ENCODE peak calls at places on chromosomes 3 and 15, in eight cellular contexts. Z, G, I, T, B, X, K and Q are unnamed samples.

GRCh38 chr3:8702560-8702959 is 31.0 kb upstream of the CAV3 start:
- DNase-seq in Z (no peak), G (no peak), I (no peak), T (no peak), B (no peak), X (no peak), K (no peak), Q (no peak)

GRCh38 chr3:59313365-59313764 is 263.5 kb upstream of the CFAP20DC start:
- DNase-seq in Z (peak), G (peak), I (no peak), T (no peak), B (no peak), X (peak), K (no peak), Q (no peak)

GRCh38 chr3:30984855-30985793 is 90.7 kb upstream of the GADL1 start:
- DNase-seq in Z (no peak), G (no peak), I (no peak), T (no peak), B (no peak), X (peak), K (no peak), Q (no peak)

GRCh38 chr15:80779658-80780415 is 667 bp downstream of the CEMIP start:
- DNase-seq in Z (no peak), G (no peak), I (no peak), T (no peak), B (peak), X (peak), K (no peak), Q (peak)

GRCh38 chr3:123286308-123287023 is 84.7 kb downstream of the SEC22A start:
- DNase-seq in Z (no peak), G (no peak), I (no peak), T (peak), B (peak), X (peak), K (no peak), Q (peak)

GRCh38 chr3:125240496-125240895 is 27.9 kb upstream of the SLC12A8 start:
- DNase-seq in Z (no peak), G (no peak), I (no peak), T (no peak), B (no peak), X (peak), K (no peak), Q (no peak)

GRCh38 chr3:69932501-69932900 is 67.0 kb upstream of the SAMMSON start:
- DNase-seq in Z (no peak), G (no peak), I (no peak), T (no peak), B (no peak), X (no peak), K (no peak), Q (no peak)

GRCh38 chr15:57578288-57578900 is 13.3 kb upstream of the MYZAP start:
- DNase-seq in Z (no peak), G (no peak), I (no peak), T (no peak), B (no peak), X (peak), K (no peak), Q (no peak)

GRCh38 chr3:123783811-123784210 is 100.3 kb downstream of the MYLK start:
- DNase-seq in Z (no peak), G (no peak), I (no peak), T (no peak), B (no peak), X (peak), K (no peak), Q (no peak)

GRCh38 chr15:35740761-35741160 is 194.8 kb upstream of the DPH6 start:
- DNase-seq in Z (no peak), G (no peak), I (no peak), T (no peak), B (no peak), X (peak), K (no peak), Q (no peak)

GRCh38 chr3:119524931-119525662 is 26.8 kb downstream of the TIMMDC1 start:
- DNase-seq in Z (no peak), G (no peak), I (no peak), T (no peak), B (no peak), X (peak), K (no peak), Q (no peak)

GRCh38 chr15:81054236-81054635 is 53.5 kb downstream of the TLNRD1 start:
- DNase-seq in Z (no peak), G (no peak), I (no peak), T (no peak), B (no peak), X (peak), K (no peak), Q (no peak)

GRCh38 chr3:152404976-152405375 is 136.2 kb downstream of the MBNL1 start:
- DNase-seq in Z (no peak), G (no peak), I (no peak), T (no peak), B (no peak), X (no peak), K (no peak), Q (no peak)

GRCh38 chr3:194070634-194071409 is 65.1 kb upstream of the HES1 start:
- DNase-seq in Z (peak), G (peak), I (peak), T (no peak), B (peak), X (peak), K (peak), Q (peak)

GRCh38 chr15:45457215-45457614 is 65.3 kb downstream of the SLC30A4 start:
- DNase-seq in Z (no peak), G (no peak), I (no peak), T (no peak), B (no peak), X (no peak), K (no peak), Q (peak)

GRCh38 chr15:78837131-78837530 is 25.9 kb upstream of the ADAMTS7 start:
- DNase-seq in Z (no peak), G (no peak), I (no peak), T (no peak), B (no peak), X (no peak), K (no peak), Q (no peak)

GRCh38 chr3:53238051-53238850 is 17.6 kb downstream of the TKT start:
- DNase-seq in Z (no peak), G (no peak), I (no peak), T (no peak), B (no peak), X (peak), K (no peak), Q (no peak)

GRCh38 chr15:64000183-64000710 is 46.0 kb downstream of the DAPK2 start:
- DNase-seq in Z (no peak), G (no peak), I (no peak), T (no peak), B (no peak), X (peak), K (no peak), Q (no peak)

GRCh38 chr3:108124337-108125150 is 33.7 kb upstream of the CD47 start:
- DNase-seq in Z (no peak), G (no peak), I (no peak), T (no peak), B (no peak), X (no peak), K (peak), Q (no peak)

GRCh38 chr15:25182098-25182478 is 227.3 kb downstream of the SNRPN start:
- DNase-seq in Z (no peak), G (peak), I (no peak), T (no peak), B (no peak), X (no peak), K (no peak), Q (no peak)

GRCh38 chr3:178041931-178042330 is 494.3 kb upstream of the KCNMB2 start:
- DNase-seq in Z (no peak), G (no peak), I (no peak), T (no peak), B (no peak), X (no peak), K (no peak), Q (no peak)

GRCh38 chr3:150467381-150467780 is 59.3 kb downstream of the TSC22D2 start:
- DNase-seq in Z (no peak), G (no peak), I (no peak), T (no peak), B (no peak), X (no peak), K (no peak), Q (no peak)

GRCh38 chr3:44198265-44198956 is 43.3 kb upstream of the TOPAZ1 start:
- DNase-seq in Z (peak), G (peak), I (peak), T (peak), B (peak), X (peak), K (peak), Q (peak)

GRCh38 chr15:58066042-58066867 is 744 bp upstream of the ALDH1A2 start:
- DNase-seq in Z (peak), G (peak), I (peak), T (no peak), B (peak), X (peak), K (no peak), Q (peak)

GRCh38 chr3:9156604-9157003 is 92.8 kb downstream of the SRGAP3 start:
- DNase-seq in Z (no peak), G (no peak), I (no peak), T (no peak), B (no peak), X (no peak), K (no peak), Q (no peak)

GRCh38 chr3:5138214-5138981 is 16.3 kb downstream of the ARL8B start:
- DNase-seq in Z (no peak), G (no peak), I (no peak), T (no peak), B (no peak), X (peak), K (no peak), Q (no peak)

GRCh38 chr3:195451373-195452000 is 8.7 kb upstream of the ACAP2 start:
- DNase-seq in Z (no peak), G (no peak), I (no peak), T (no peak), B (peak), X (no peak), K (no peak), Q (no peak)

GRCh38 chr15:51181905-51182304 is 87.2 kb upstream of the TNFAIP8L3 start:
- DNase-seq in Z (no peak), G (no peak), I (no peak), T (no peak), B (no peak), X (no peak), K (no peak), Q (no peak)

GRCh38 chr15:70289191-70289955 is 191.7 kb upstream of the TLE3 start:
- DNase-seq in Z (no peak), G (no peak), I (no peak), T (no peak), B (no peak), X (peak), K (no peak), Q (no peak)

GRCh38 chr3:78143000-78143399 is 1103.1 kb downstream of the ROBO2 start:
- DNase-seq in Z (no peak), G (no peak), I (no peak), T (no peak), B (no peak), X (peak), K (no peak), Q (no peak)

GRCh38 chr3:16945330-16945729 is 60.6 kb downstream of the PLCL2 start:
- DNase-seq in Z (no peak), G (no peak), I (no peak), T (no peak), B (no peak), X (peak), K (no peak), Q (no peak)

GRCh38 chr15:98734472-98735284 is 86.3 kb downstream of the IGF1R start:
- DNase-seq in Z (no peak), G (no peak), I (no peak), T (no peak), B (no peak), X (peak), K (no peak), Q (no peak)